ENCODE peak calls at places on chromosomes 12 and 14, in six cellular contexts. Q is ascending aorta; M is CD4-positive, alpha-beta memory T cell; L is endothelial cell of umbilical vein; C is HCT116; A is CD8-positive, alpha-beta memory T cell. P is an unnamed sample. For H3K27me3, the result is how much of the 10 kb centered on the place peaks cover.

GRCh38 chr12:62719027-62719426 is 215.9 kb downstream of the PPM1H start:
- DNase-seq in M (no peak), Q (no peak), L (no peak), A (no peak), C (no peak), P (no peak)

GRCh38 chr14:93712838-93713724 is 75.2 kb downstream of the PRIMA1 start:
- DNase-seq in L (no peak), A (no peak), M (no peak), C (no peak), Q (no peak), P (peak)

GRCh38 chr12:62270872-62271271 is 10.7 kb downstream of the USP15 start:
- DNase-seq in Q (no peak), A (no peak), M (no peak), C (no peak), L (no peak), P (no peak)

GRCh38 chr12:10952645-10953044 is 13.6 kb upstream of the TAS2R14 start:
- DNase-seq in C (no peak), Q (no peak), A (no peak), L (no peak), M (no peak), P (no peak)

GRCh38 chr12:1360812-1361211 is 233.6 kb downstream of the FBXL14 start:
- DNase-seq in Q (no peak), A (no peak), M (no peak), L (no peak), C (no peak), P (no peak)

GRCh38 chr14:55752580-55753365 is 172.8 kb downstream of the KTN1 start:
- DNase-seq in M (no peak), L (peak), A (no peak), Q (no peak), C (no peak), P (peak)

GRCh38 chr14:37139710-37140109 is 32.7 kb downstream of the SLC25A21 start:
- DNase-seq in M (no peak), L (no peak), C (no peak), A (no peak), Q (no peak), P (no peak)

GRCh38 chr14:30610719-30611388 is 11.3 kb upstream of the SCFD1 start:
- DNase-seq in L (peak), C (peak), Q (no peak), A (no peak), M (no peak), P (no peak)

GRCh38 chr12:66301944-66302826 is at the start of gene HELB:
- DNase-seq in Q (peak), C (peak), A (peak), L (peak), M (peak), P (peak)

GRCh38 chr14:28635387-28635786 is 131.2 kb upstream of the FOXG1 start:
- DNase-seq in Q (no peak), L (peak), M (no peak), A (no peak), C (peak), P (peak)

GRCh38 chr12:131510431-131510830 is 200.5 kb upstream of the SFSWAP start:
- DNase-seq in Q (no peak), A (no peak), M (no peak), L (no peak), C (no peak), P (no peak)

GRCh38 chr12:48441122-48441521 is 31.2 kb upstream of the ANP32D start:
- DNase-seq in Q (no peak), A (no peak), C (no peak), M (no peak), L (peak), P (no peak)

GRCh38 chr12:57993030-57993429 is 51.7 kb downstream of the ATP23 start:
- DNase-seq in M (no peak), L (no peak), C (no peak), A (no peak), Q (no peak), P (peak)

GRCh38 chr12:96457191-96457930 is 32.0 kb upstream of the CFAP54 start:
- DNase-seq in L (peak), A (no peak), Q (no peak), C (peak), M (no peak), P (no peak)

GRCh38 chr12:102879144-102879763 is 37.8 kb downstream of the PAH start:
- DNase-seq in M (no peak), A (no peak), C (peak), Q (no peak), L (no peak), P (peak)

GRCh38 chr14:67343601-67344230 is 15.9 kb downstream of the ATP6V1D start:
- DNase-seq in M (no peak), A (no peak), L (peak), Q (no peak), C (no peak), P (no peak)

GRCh38 chr12:96375173-96375572 is 25.1 kb downstream of the CDK17 start:
- DNase-seq in A (no peak), Q (no peak), C (no peak), M (no peak), L (no peak), P (no peak)

GRCh38 chr14:80164991-80165390 is 46.3 kb downstream of the DIO2 start:
- DNase-seq in L (no peak), Q (no peak), A (no peak), M (no peak), C (no peak), P (no peak)

GRCh38 chr12:29317556-29318363 is 63.2 kb downstream of the ERGIC2 start:
- DNase-seq in C (peak), A (peak), M (peak), L (peak), Q (no peak), P (peak)

GRCh38 chr12:92063641-92064040 is 82.0 kb downstream of the BTG1 start:
- DNase-seq in Q (no peak), C (no peak), L (no peak), A (no peak), M (no peak), P (no peak)

GRCh38 chr12:87812030-87812429 is 217.2 kb downstream of the C12orf50 start:
- DNase-seq in C (no peak), Q (no peak), M (no peak), A (no peak), L (no peak), P (no peak)

GRCh38 chr12:12735301-12735700 is 18.1 kb downstream of the CDKN1B start:
- DNase-seq in L (peak), C (no peak), A (no peak), Q (no peak), M (no peak), P (no peak)

GRCh38 chr14:52325126-52325525 is 11.0 kb downstream of the PTGER2 start:
- DNase-seq in Q (no peak), M (no peak), C (no peak), L (no peak), A (no peak), P (no peak)

GRCh38 chr12:45543887-45544286 is 185.6 kb upstream of the ARID2 start:
- DNase-seq in C (peak), Q (no peak), M (peak), L (peak), A (peak), P (peak)

GRCh38 chr14:92651106-92651792 is 97.2 kb downstream of the LGMN start:
- DNase-seq in M (peak), L (no peak), C (no peak), Q (no peak), A (peak), P (peak)

DNA sequence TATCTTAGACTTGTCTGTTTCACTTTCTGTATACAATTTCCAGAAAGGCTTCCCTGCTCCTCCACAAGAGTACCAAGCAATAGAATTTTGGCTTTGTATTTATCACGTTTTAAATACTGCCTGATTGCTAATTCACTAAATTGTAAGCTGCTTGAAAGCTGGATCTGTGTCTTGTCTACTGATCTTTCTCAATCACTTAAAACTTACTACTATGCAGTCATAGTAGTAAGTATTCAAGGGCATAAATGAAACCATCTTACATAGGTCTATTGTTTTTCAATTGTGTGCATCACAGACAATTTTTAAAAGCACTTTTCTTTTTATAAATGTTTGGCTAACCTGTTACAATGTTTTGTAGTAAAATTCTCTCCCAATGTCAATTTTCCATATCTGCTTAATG is 1.2 kb upstream of the GLIPR1L2 start:
- DNase-seq in Q (no peak), M (no peak), C (no peak), L (peak), A (no peak), P (no peak)
- H3K4me3 ChIP-seq in Q (peak), M (no peak), C (peak), L (no peak), A (no peak), P (no peak)

DNA sequence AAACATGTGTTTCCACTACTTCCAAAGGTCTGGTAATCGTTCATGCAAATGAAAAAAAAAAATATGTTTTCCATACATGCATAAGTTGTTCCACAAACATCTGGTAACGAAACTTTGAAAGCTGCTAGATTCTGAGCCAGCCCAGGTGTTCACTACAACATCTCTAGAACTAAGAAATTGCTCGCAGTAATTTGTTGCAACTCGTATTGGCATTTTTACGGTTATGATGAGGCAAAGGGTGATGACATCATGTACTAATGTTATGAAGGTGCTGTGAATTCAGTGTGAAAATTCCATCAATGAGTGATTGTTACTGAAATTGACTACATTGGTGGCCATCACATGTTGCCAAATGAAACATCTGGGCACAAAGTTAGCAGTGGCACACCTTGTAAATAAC is 31.9 kb upstream of the CCDC91 start:
- DNase-seq in A (no peak), C (no peak), Q (no peak), M (no peak), L (no peak), P (no peak)
- H3K27me3 ChIP-seq in A (under half), C (under half), Q (under half), M (under half), L (under half), P (under half)

DNA sequence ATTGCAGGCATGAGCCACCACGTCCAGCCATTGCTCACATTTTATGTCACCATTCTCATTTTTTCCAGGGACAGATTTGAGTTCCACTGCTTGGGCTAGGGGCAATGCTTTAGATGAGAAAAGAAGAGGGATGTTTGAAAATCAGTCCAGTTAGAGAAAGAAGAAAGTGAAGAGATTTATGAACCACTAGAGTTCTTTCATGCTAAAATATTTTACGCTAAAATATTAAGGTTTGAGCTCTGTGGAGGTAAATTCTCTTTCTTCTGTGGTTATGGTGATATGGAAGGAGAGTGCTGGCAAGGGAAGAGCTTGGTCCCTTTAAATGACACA is 21.5 kb downstream of the CFL2 start:
- DNase-seq in Q (no peak), C (no peak), A (no peak), L (no peak), M (no peak), P (no peak)
- H3K4me3 ChIP-seq in Q (peak), C (peak), A (no peak), L (no peak), M (no peak), P (no peak)

GRCh38 chr12:41151789-41152188 is 36.3 kb upstream of the PDZRN4 start:
- DNase-seq in C (no peak), M (no peak), Q (no peak), L (no peak), A (no peak), P (no peak)
- H3K27me3 ChIP-seq in C (under half), M (under half), Q (under half), L (under half), A (under half), P (under half)

DNA sequence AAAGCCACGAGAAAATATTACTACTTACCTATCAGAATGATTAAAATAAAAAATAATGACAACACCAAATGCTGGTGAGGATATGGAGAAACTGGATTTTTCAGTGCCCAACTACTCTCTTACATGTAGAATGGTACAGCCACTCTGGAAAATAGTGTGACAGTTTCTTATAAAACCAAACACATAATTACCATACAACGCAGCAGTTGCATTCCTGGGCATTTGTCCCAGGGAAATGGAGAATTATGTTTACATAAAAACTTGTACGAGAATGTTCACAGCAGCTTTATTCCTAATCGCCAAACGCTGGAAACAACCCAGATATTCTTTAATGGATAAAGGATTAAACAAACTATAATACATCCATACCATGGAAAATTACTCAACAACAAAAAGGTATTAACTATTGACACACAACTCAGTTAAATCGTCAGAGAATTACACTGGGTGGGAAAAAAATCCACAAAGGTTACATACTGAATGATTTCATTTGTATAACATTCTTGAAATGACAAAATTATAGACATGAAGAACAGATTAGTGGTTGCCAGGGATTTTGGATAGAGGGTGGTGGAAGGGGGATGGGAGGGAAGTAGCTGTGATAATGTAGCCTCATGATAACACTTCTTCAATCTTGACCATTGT is 35.4 kb downstream of the TAOK3 start:
- DNase-seq in Q (no peak), M (no peak), C (no peak), L (no peak), A (no peak), P (no peak)
- H3K4me3 ChIP-seq in Q (no peak), M (no peak), C (no peak), L (no peak), A (no peak), P (no peak)

DNA sequence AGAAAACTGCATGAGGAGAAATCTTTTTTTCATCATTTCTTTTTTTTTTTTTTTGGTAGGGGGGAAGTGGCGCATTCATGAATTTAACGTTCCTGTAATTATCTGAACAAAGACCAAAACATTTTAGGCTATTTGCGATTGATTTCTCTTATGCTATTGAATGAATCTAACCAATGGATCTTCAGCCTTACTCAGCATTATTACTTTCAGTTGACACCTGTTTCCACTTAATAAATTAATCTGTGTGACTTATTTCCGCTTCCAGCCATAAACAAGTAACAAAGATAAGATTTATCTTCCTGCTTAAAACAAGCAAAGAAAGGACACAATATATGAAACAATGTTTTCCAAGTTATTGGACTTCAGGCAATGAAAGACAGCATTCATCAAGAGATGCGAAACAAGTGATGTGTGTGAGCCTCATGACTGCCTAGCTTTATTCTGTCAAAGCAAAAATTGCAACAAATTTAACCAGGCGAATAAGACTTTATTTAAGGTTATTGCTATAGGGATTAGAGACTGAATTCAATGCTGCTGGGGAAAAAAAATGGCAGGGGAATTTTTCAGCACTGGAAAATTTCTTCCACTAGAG is 1026.9 kb downstream of the LRFN5 start:
- DNase-seq in C (no peak), M (no peak), L (no peak), A (no peak), Q (no peak), P (no peak)
- H3K27me3 ChIP-seq in C (under half), M (under half), L (under half), A (under half), Q (under half), P (under half)

DNA sequence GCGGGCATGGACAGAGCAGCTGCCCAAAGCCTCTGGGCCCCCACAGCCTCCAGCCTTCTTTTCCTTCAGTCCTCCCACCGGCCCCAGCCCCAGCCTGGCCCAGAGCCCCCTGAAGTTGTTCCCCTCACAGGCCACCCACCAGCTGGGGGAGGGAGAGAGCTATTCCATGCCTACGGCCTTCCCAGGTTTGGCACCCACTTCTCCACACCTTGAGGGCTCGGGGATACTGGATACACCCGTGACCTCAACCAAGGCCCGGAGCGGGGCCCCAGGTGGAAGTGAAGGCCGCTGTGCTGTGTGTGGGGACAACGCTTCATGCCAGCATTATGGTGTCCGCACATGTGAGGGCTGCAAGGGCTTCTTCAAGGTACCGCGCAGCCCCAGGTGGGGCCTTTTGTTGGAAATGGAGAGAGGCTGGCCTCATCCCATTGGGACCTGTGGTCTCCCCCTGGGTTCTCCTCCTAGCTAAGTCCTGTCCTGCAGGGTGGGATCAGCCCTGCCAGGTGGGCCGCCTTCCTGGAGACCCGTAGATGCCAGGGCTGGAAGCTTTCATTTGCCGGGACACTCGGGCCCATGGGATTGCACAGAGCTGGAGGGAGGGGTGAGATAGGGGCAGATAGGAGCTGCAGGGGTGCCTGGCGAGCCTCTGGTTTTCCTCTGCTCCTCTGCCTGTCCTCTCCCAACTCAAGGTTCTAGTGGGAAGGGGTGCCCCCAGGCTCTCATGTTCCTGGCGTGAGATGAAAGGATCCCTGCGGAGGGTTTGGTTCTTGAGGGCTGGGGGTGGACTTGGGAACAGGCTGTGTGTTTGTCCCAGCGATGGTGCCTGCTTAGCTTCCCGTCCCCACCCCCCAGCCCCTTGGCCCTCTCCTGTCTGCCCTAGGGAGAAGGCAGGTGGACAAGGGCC is 3.8 kb downstream of the NR4A1 start:
- DNase-seq in L (no peak), Q (no peak), M (no peak), C (no peak), A (no peak), P (peak)
- H3K4me3 ChIP-seq in L (no peak), Q (peak), M (no peak), C (no peak), A (no peak), P (no peak)

GRCh38 chr14:24576766-24577165 is 716 bp upstream of the CTSG start:
- DNase-seq in Q (no peak), A (no peak), C (no peak), L (no peak), M (no peak), P (no peak)
- H3K27me3 ChIP-seq in Q (under half), A (under half), C (under half), L (under half), M (under half), P (under half)

DNA sequence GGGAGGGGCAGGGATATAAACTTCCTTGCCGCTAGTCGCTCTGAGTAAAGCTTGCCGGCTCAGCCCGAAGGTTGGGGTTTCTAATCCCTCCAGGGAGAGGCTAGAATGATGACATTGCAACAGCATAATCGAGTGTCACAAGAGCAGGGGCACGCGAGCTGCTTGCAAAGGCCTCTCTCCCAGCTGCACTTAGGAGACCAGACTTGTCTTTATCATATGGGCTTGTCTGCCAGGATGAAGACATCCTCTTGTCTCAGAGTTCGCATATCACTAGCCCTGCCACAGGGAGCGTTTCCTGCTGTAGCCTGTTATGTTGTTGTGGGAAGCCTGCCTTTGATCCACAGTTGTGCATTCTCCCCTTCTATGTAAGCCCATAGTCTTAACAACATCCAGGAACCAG is 180.0 kb downstream of the ESR2 start:
- DNase-seq in Q (no peak), C (no peak), A (no peak), M (no peak), L (no peak), P (peak)
- H3K4me3 ChIP-seq in Q (no peak), C (no peak), A (no peak), M (no peak), L (no peak), P (no peak)